ENCODE peak calls at places on chromosomes 1 and 21, in seven cellular contexts. One of them, this sample, is unnamed. For H3K4me1, the result is how much of the 10 kb centered on the place peaks cover.

GRCh38 chr21:15682977-15683376 is 46.8 kb upstream of the USP25 start:
- DNase-seq in body of pancreas: no peak
- DNase-seq in uterus: no peak
- DNase-seq in naive thymus-derived CD4-positive, alpha-beta T cell: no peak
- DNase-seq in heart left ventricle: no peak
- DNase-seq in right cardiac atrium: no peak
- DNase-seq in CD8-positive, alpha-beta memory T cell: no peak
- DNase-seq in this sample: no peak

GRCh38 chr1:119374208-119374877 is 5.8 kb downstream of the HAO2 start:
- DNase-seq in uterus: no peak
- DNase-seq in CD8-positive, alpha-beta memory T cell: no peak
- DNase-seq in right cardiac atrium: no peak
- DNase-seq in heart left ventricle: no peak
- DNase-seq in body of pancreas: no peak
- DNase-seq in naive thymus-derived CD4-positive, alpha-beta T cell: no peak
- DNase-seq in this sample: no peak

GRCh38 chr1:11355594-11356467 is 82.8 kb downstream of the UBIAD1 start:
- DNase-seq in body of pancreas: no peak
- DNase-seq in naive thymus-derived CD4-positive, alpha-beta T cell: no peak
- DNase-seq in uterus: no peak
- DNase-seq in heart left ventricle: no peak
- DNase-seq in right cardiac atrium: no peak
- DNase-seq in CD8-positive, alpha-beta memory T cell: no peak
- DNase-seq in this sample: no peak

GRCh38 chr1:204880906-204881305 is 10.2 kb downstream of the NFASC start:
- DNase-seq in naive thymus-derived CD4-positive, alpha-beta T cell: no peak
- DNase-seq in uterus: no peak
- DNase-seq in body of pancreas: no peak
- DNase-seq in heart left ventricle: no peak
- DNase-seq in CD8-positive, alpha-beta memory T cell: no peak
- DNase-seq in right cardiac atrium: no peak
- DNase-seq in this sample: no peak

GRCh38 chr1:86868477-86868876 is 45.4 kb downstream of the SELENOF start:
- DNase-seq in right cardiac atrium: no peak
- DNase-seq in CD8-positive, alpha-beta memory T cell: no peak
- DNase-seq in heart left ventricle: no peak
- DNase-seq in body of pancreas: no peak
- DNase-seq in naive thymus-derived CD4-positive, alpha-beta T cell: no peak
- DNase-seq in uterus: no peak
- DNase-seq in this sample: no peak

GRCh38 chr1:206690516-206690915 is 5.8 kb downstream of the MAPKAPK2 start:
- DNase-seq in naive thymus-derived CD4-positive, alpha-beta T cell: no peak
- DNase-seq in CD8-positive, alpha-beta memory T cell: no peak
- DNase-seq in body of pancreas: peak
- DNase-seq in heart left ventricle: peak
- DNase-seq in uterus: no peak
- DNase-seq in right cardiac atrium: peak
- DNase-seq in this sample: peak

GRCh38 chr1:31152181-31152768 is 86.8 kb upstream of the PUM1 start:
- DNase-seq in body of pancreas: no peak
- DNase-seq in naive thymus-derived CD4-positive, alpha-beta T cell: no peak
- DNase-seq in uterus: no peak
- DNase-seq in CD8-positive, alpha-beta memory T cell: no peak
- DNase-seq in right cardiac atrium: no peak
- DNase-seq in heart left ventricle: no peak
- DNase-seq in this sample: no peak

GRCh38 chr1:97721221-97721620 is 199.6 kb downstream of the DPYD start:
- DNase-seq in uterus: no peak
- DNase-seq in naive thymus-derived CD4-positive, alpha-beta T cell: no peak
- DNase-seq in body of pancreas: no peak
- DNase-seq in right cardiac atrium: no peak
- DNase-seq in heart left ventricle: no peak
- DNase-seq in CD8-positive, alpha-beta memory T cell: no peak
- DNase-seq in this sample: no peak

GRCh38 chr1:55962472-55962871 is 616.9 kb downstream of the PLPP3 start:
- DNase-seq in body of pancreas: no peak
- DNase-seq in uterus: no peak
- DNase-seq in heart left ventricle: no peak
- DNase-seq in CD8-positive, alpha-beta memory T cell: no peak
- DNase-seq in right cardiac atrium: no peak
- DNase-seq in naive thymus-derived CD4-positive, alpha-beta T cell: no peak
- DNase-seq in this sample: no peak

GRCh38 chr1:2316451-2316940 is 74.9 kb downstream of the MORN1 start:
- DNase-seq in naive thymus-derived CD4-positive, alpha-beta T cell: no peak
- DNase-seq in heart left ventricle: no peak
- DNase-seq in right cardiac atrium: peak
- DNase-seq in CD8-positive, alpha-beta memory T cell: no peak
- DNase-seq in body of pancreas: no peak
- DNase-seq in uterus: no peak
- DNase-seq in this sample: no peak

GRCh38 chr1:178011101-178011828 is 41.4 kb upstream of the SEC16B start:
- DNase-seq in uterus: no peak
- DNase-seq in right cardiac atrium: no peak
- DNase-seq in CD8-positive, alpha-beta memory T cell: no peak
- DNase-seq in naive thymus-derived CD4-positive, alpha-beta T cell: no peak
- DNase-seq in heart left ventricle: no peak
- DNase-seq in body of pancreas: no peak
- DNase-seq in this sample: no peak

GRCh38 chr1:20508411-20508771 is 440 bp upstream of the MUL1 start:
- DNase-seq in body of pancreas: no peak
- DNase-seq in heart left ventricle: no peak
- DNase-seq in uterus: no peak
- DNase-seq in naive thymus-derived CD4-positive, alpha-beta T cell: no peak
- DNase-seq in right cardiac atrium: no peak
- DNase-seq in CD8-positive, alpha-beta memory T cell: no peak
- DNase-seq in this sample: no peak

GRCh38 chr1:177145102-177145779 is 19.3 kb downstream of the ASTN1 start:
- DNase-seq in uterus: no peak
- DNase-seq in right cardiac atrium: no peak
- DNase-seq in heart left ventricle: no peak
- DNase-seq in naive thymus-derived CD4-positive, alpha-beta T cell: no peak
- DNase-seq in CD8-positive, alpha-beta memory T cell: no peak
- DNase-seq in body of pancreas: no peak
- DNase-seq in this sample: no peak

GRCh38 chr1:30046751-30047150 is 676.6 kb downstream of the MATN1 start:
- DNase-seq in body of pancreas: no peak
- DNase-seq in CD8-positive, alpha-beta memory T cell: no peak
- DNase-seq in naive thymus-derived CD4-positive, alpha-beta T cell: no peak
- DNase-seq in right cardiac atrium: no peak
- DNase-seq in uterus: no peak
- DNase-seq in heart left ventricle: no peak
- DNase-seq in this sample: no peak

GRCh38 chr1:150889650-150890416 is 2.9 kb downstream of the CTXND2 start:
- DNase-seq in body of pancreas: no peak
- DNase-seq in naive thymus-derived CD4-positive, alpha-beta T cell: no peak
- DNase-seq in uterus: no peak
- DNase-seq in CD8-positive, alpha-beta memory T cell: peak
- DNase-seq in heart left ventricle: no peak
- DNase-seq in right cardiac atrium: no peak
- DNase-seq in this sample: no peak

GRCh38 chr1:208206092-208206698 is 38.0 kb downstream of the PLXNA2 start:
- DNase-seq in right cardiac atrium: no peak
- DNase-seq in CD8-positive, alpha-beta memory T cell: no peak
- DNase-seq in naive thymus-derived CD4-positive, alpha-beta T cell: no peak
- DNase-seq in body of pancreas: no peak
- DNase-seq in uterus: no peak
- DNase-seq in heart left ventricle: no peak
- DNase-seq in this sample: no peak

GRCh38 chr1:178536844-178537371 is 24.0 kb downstream of the TEX35 start:
- DNase-seq in heart left ventricle: peak
- DNase-seq in right cardiac atrium: peak
- DNase-seq in CD8-positive, alpha-beta memory T cell: no peak
- DNase-seq in uterus: peak
- DNase-seq in body of pancreas: peak
- DNase-seq in naive thymus-derived CD4-positive, alpha-beta T cell: no peak
- DNase-seq in this sample: peak

GRCh38 chr1:115558275-115558674 is 83.5 kb upstream of the VANGL1 start:
- DNase-seq in uterus: no peak
- DNase-seq in right cardiac atrium: no peak
- DNase-seq in body of pancreas: no peak
- DNase-seq in heart left ventricle: no peak
- DNase-seq in CD8-positive, alpha-beta memory T cell: no peak
- DNase-seq in naive thymus-derived CD4-positive, alpha-beta T cell: no peak
- DNase-seq in this sample: no peak

GRCh38 chr1:109895720-109896504 is 14.7 kb upstream of the CSF1 start:
- DNase-seq in heart left ventricle: peak
- DNase-seq in naive thymus-derived CD4-positive, alpha-beta T cell: peak
- DNase-seq in CD8-positive, alpha-beta memory T cell: no peak
- DNase-seq in right cardiac atrium: peak
- DNase-seq in uterus: peak
- DNase-seq in body of pancreas: no peak
- DNase-seq in this sample: peak

GRCh38 chr1:92277105-92277504 is 21.7 kb downstream of the GLMN start:
- DNase-seq in naive thymus-derived CD4-positive, alpha-beta T cell: no peak
- DNase-seq in uterus: no peak
- DNase-seq in body of pancreas: no peak
- DNase-seq in CD8-positive, alpha-beta memory T cell: no peak
- DNase-seq in right cardiac atrium: no peak
- DNase-seq in heart left ventricle: no peak
- DNase-seq in this sample: no peak

GRCh38 chr1:218494449-218494852 is 149.3 kb downstream of the TGFB2 start:
- DNase-seq in right cardiac atrium: no peak
- DNase-seq in naive thymus-derived CD4-positive, alpha-beta T cell: no peak
- DNase-seq in body of pancreas: no peak
- DNase-seq in heart left ventricle: no peak
- DNase-seq in uterus: no peak
- DNase-seq in CD8-positive, alpha-beta memory T cell: no peak
- DNase-seq in this sample: no peak

GRCh38 chr1:206429421-206429820 is 40.9 kb upstream of the IKBKE start:
- DNase-seq in body of pancreas: no peak
- DNase-seq in CD8-positive, alpha-beta memory T cell: no peak
- DNase-seq in heart left ventricle: no peak
- DNase-seq in uterus: no peak
- DNase-seq in right cardiac atrium: no peak
- DNase-seq in naive thymus-derived CD4-positive, alpha-beta T cell: no peak
- DNase-seq in this sample: no peak

GRCh38 chr1:168893359-168893791 is 164.4 kb upstream of the DPT start:
- DNase-seq in naive thymus-derived CD4-positive, alpha-beta T cell: no peak
- DNase-seq in heart left ventricle: peak
- DNase-seq in right cardiac atrium: peak
- DNase-seq in body of pancreas: peak
- DNase-seq in uterus: peak
- DNase-seq in CD8-positive, alpha-beta memory T cell: no peak
- DNase-seq in this sample: peak

GRCh38 chr1:58815069-58815679 is 31.3 kb upstream of the JUN start:
- DNase-seq in body of pancreas: peak
- DNase-seq in right cardiac atrium: peak
- DNase-seq in heart left ventricle: peak
- DNase-seq in naive thymus-derived CD4-positive, alpha-beta T cell: peak
- DNase-seq in CD8-positive, alpha-beta memory T cell: peak
- DNase-seq in uterus: peak
- DNase-seq in this sample: peak

GRCh38 chr1:234973426-234974250 is 155.0 kb downstream of the TOMM20 start:
- DNase-seq in naive thymus-derived CD4-positive, alpha-beta T cell: peak
- DNase-seq in body of pancreas: peak
- DNase-seq in right cardiac atrium: no peak
- DNase-seq in CD8-positive, alpha-beta memory T cell: no peak
- DNase-seq in heart left ventricle: no peak
- DNase-seq in uterus: peak
- DNase-seq in this sample: peak

GRCh38 chr1:223622132-223622842 is 43.2 kb downstream of the CAPN8 start:
- DNase-seq in right cardiac atrium: no peak
- DNase-seq in naive thymus-derived CD4-positive, alpha-beta T cell: no peak
- DNase-seq in heart left ventricle: no peak
- DNase-seq in body of pancreas: peak
- DNase-seq in CD8-positive, alpha-beta memory T cell: no peak
- DNase-seq in uterus: no peak
- DNase-seq in this sample: peak
- H3K4me1 ChIP-seq in right cardiac atrium: under half
- H3K4me1 ChIP-seq in naive thymus-derived CD4-positive, alpha-beta T cell: under half
- H3K4me1 ChIP-seq in heart left ventricle: under half
- H3K4me1 ChIP-seq in body of pancreas: under half
- H3K4me1 ChIP-seq in CD8-positive, alpha-beta memory T cell: under half
- H3K4me1 ChIP-seq in uterus: under half
- H3K4me1 ChIP-seq in this sample: under half

GRCh38 chr1:67688526-67689219 is 3.7 kb downstream of the GADD45A start:
- DNase-seq in heart left ventricle: no peak
- DNase-seq in uterus: no peak
- DNase-seq in CD8-positive, alpha-beta memory T cell: no peak
- DNase-seq in body of pancreas: no peak
- DNase-seq in naive thymus-derived CD4-positive, alpha-beta T cell: no peak
- DNase-seq in right cardiac atrium: no peak
- DNase-seq in this sample: no peak
- H3K27ac ChIP-seq in heart left ventricle: no peak
- H3K27ac ChIP-seq in uterus: no peak
- H3K27ac ChIP-seq in CD8-positive, alpha-beta memory T cell: peak
- H3K27ac ChIP-seq in body of pancreas: no peak
- H3K27ac ChIP-seq in naive thymus-derived CD4-positive, alpha-beta T cell: no peak
- H3K27ac ChIP-seq in right cardiac atrium: no peak
- H3K27ac ChIP-seq in this sample: peak

GRCh38 chr1:66278260-66279046 is 255.5 kb upstream of the SGIP1 start:
- DNase-seq in CD8-positive, alpha-beta memory T cell: no peak
- DNase-seq in heart left ventricle: no peak
- DNase-seq in right cardiac atrium: no peak
- DNase-seq in body of pancreas: no peak
- DNase-seq in naive thymus-derived CD4-positive, alpha-beta T cell: no peak
- DNase-seq in uterus: no peak
- DNase-seq in this sample: no peak

GRCh38 chr1:66274634-66275033 is 259.3 kb upstream of the SGIP1 start:
- DNase-seq in naive thymus-derived CD4-positive, alpha-beta T cell: no peak
- DNase-seq in uterus: no peak
- DNase-seq in body of pancreas: no peak
- DNase-seq in heart left ventricle: no peak
- DNase-seq in CD8-positive, alpha-beta memory T cell: no peak
- DNase-seq in right cardiac atrium: no peak
- DNase-seq in this sample: no peak

GRCh38 chr1:66275601-66276023 is 258.3 kb upstream of the SGIP1 start:
- DNase-seq in right cardiac atrium: peak
- DNase-seq in naive thymus-derived CD4-positive, alpha-beta T cell: no peak
- DNase-seq in uterus: no peak
- DNase-seq in body of pancreas: no peak
- DNase-seq in heart left ventricle: no peak
- DNase-seq in CD8-positive, alpha-beta memory T cell: no peak
- DNase-seq in this sample: no peak

GRCh38 chr1:66275083-66275482 is 258.9 kb upstream of the SGIP1 start:
- DNase-seq in uterus: no peak
- DNase-seq in naive thymus-derived CD4-positive, alpha-beta T cell: no peak
- DNase-seq in heart left ventricle: no peak
- DNase-seq in right cardiac atrium: no peak
- DNase-seq in CD8-positive, alpha-beta memory T cell: peak
- DNase-seq in body of pancreas: no peak
- DNase-seq in this sample: no peak

GRCh38 chr1:66276229-66276628 is 257.7 kb upstream of the SGIP1 start:
- DNase-seq in right cardiac atrium: no peak
- DNase-seq in CD8-positive, alpha-beta memory T cell: peak
- DNase-seq in heart left ventricle: no peak
- DNase-seq in uterus: no peak
- DNase-seq in naive thymus-derived CD4-positive, alpha-beta T cell: no peak
- DNase-seq in body of pancreas: no peak
- DNase-seq in this sample: no peak
- H3K4me1 ChIP-seq in right cardiac atrium: under half
- H3K4me1 ChIP-seq in CD8-positive, alpha-beta memory T cell: half or more
- H3K4me1 ChIP-seq in heart left ventricle: under half
- H3K4me1 ChIP-seq in uterus: under half
- H3K4me1 ChIP-seq in naive thymus-derived CD4-positive, alpha-beta T cell: half or more
- H3K4me1 ChIP-seq in body of pancreas: under half
- H3K4me1 ChIP-seq in this sample: under half

DNA sequence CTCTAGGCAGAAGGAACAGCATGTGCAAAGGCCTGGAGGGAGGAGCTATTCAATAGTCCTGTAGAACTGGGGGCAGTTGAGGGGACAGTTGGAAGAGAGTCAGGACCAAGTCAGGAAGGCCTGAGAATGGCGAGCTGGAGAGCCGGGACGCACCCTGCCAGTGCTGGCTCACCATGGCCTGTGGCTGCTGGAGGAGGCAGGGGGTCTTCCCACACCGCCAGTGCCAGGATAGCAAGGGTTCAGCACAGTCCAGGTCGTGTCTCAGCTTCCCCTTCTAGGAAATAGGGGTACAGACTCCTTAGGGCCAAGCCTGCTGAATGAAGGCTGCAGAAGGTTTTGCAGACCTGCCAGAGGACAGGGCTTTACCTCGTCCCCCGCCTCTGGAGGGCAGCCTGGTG is 7.3 kb downstream of the PODN start:
- DNase-seq in uterus: no peak
- DNase-seq in right cardiac atrium: peak
- DNase-seq in naive thymus-derived CD4-positive, alpha-beta T cell: no peak
- DNase-seq in heart left ventricle: peak
- DNase-seq in body of pancreas: no peak
- DNase-seq in CD8-positive, alpha-beta memory T cell: no peak
- DNase-seq in this sample: no peak
- H3K27ac ChIP-seq in uterus: no peak
- H3K27ac ChIP-seq in right cardiac atrium: no peak
- H3K27ac ChIP-seq in naive thymus-derived CD4-positive, alpha-beta T cell: no peak
- H3K27ac ChIP-seq in heart left ventricle: no peak
- H3K27ac ChIP-seq in body of pancreas: no peak
- H3K27ac ChIP-seq in CD8-positive, alpha-beta memory T cell: no peak
- H3K27ac ChIP-seq in this sample: no peak

This sample was measured in psoas muscle.